ENCODE peak calls at places on chromosomes 4 and X, in six cellular contexts. One of them, this sample, is unnamed.

GRCh38 chr4:176053785-176054184 is 11.9 kb upstream of the WDR17 start:
- DNase-seq in WERI-Rb-1: no peak
- DNase-seq in EL: no peak
- DNase-seq in mammary epithelial cell: no peak
- DNase-seq in sigmoid colon: no peak
- DNase-seq in left kidney: no peak
- DNase-seq in this sample: no peak

GRCh38 chrX:135383249-135383648 is 38.5 kb upstream of the SMIM10L2A start:
- DNase-seq in left kidney: no peak
- DNase-seq in mammary epithelial cell: no peak
- DNase-seq in EL: no peak
- DNase-seq in sigmoid colon: no peak
- DNase-seq in WERI-Rb-1: no peak
- DNase-seq in this sample: no peak

GRCh38 chr4:110196871-110197420 is 1.5 kb downstream of the ELOVL6 start:
- DNase-seq in sigmoid colon: peak; percentile 73
- DNase-seq in left kidney: no peak
- DNase-seq in EL: no peak
- DNase-seq in mammary epithelial cell: peak; percentile 48
- DNase-seq in WERI-Rb-1: peak; percentile 72
- DNase-seq in this sample: peak; percentile 57

GRCh38 chrX:37846934-37847732 is at the start of gene DYNLT3:
- DNase-seq in sigmoid colon: peak; percentile 90
- DNase-seq in left kidney: peak; percentile 93
- DNase-seq in WERI-Rb-1: peak; percentile 85
- DNase-seq in mammary epithelial cell: peak; percentile 77
- DNase-seq in EL: peak; percentile 70
- DNase-seq in this sample: peak; percentile 79

GRCh38 chrX:129979207-129979920 is 3.1 kb upstream of the BCORL1 start:
- DNase-seq in EL: no peak
- DNase-seq in mammary epithelial cell: no peak
- DNase-seq in left kidney: peak; percentile 44
- DNase-seq in sigmoid colon: peak; percentile 66
- DNase-seq in WERI-Rb-1: peak; percentile 17
- DNase-seq in this sample: no peak

GRCh38 chr4:181646864-181647263 is 596.3 kb upstream of the TENM3 start:
- DNase-seq in EL: peak; percentile 73
- DNase-seq in left kidney: no peak
- DNase-seq in mammary epithelial cell: peak; percentile 13
- DNase-seq in WERI-Rb-1: no peak
- DNase-seq in sigmoid colon: no peak
- DNase-seq in this sample: no peak

GRCh38 chrX:150094996-150095395 is 156.7 kb upstream of the EOLA2 start:
- DNase-seq in EL: no peak
- DNase-seq in sigmoid colon: no peak
- DNase-seq in left kidney: no peak
- DNase-seq in mammary epithelial cell: no peak
- DNase-seq in WERI-Rb-1: no peak
- DNase-seq in this sample: no peak

GRCh38 chr4:112523008-112523440 is 7.0 kb upstream of the NEUROG2 start:
- DNase-seq in sigmoid colon: no peak
- DNase-seq in left kidney: peak; percentile 61
- DNase-seq in WERI-Rb-1: peak; percentile 58
- DNase-seq in EL: peak; percentile 60
- DNase-seq in mammary epithelial cell: peak; percentile 29
- DNase-seq in this sample: no peak

GRCh38 chr4:138576684-138577083 is 334.5 kb upstream of the SLC7A11 start:
- DNase-seq in sigmoid colon: no peak
- DNase-seq in WERI-Rb-1: no peak
- DNase-seq in EL: peak; percentile 56
- DNase-seq in mammary epithelial cell: peak; percentile 27
- DNase-seq in left kidney: peak; percentile 8
- DNase-seq in this sample: no peak

GRCh38 chrX:154012336-154012991 is 7.2 kb downstream of the IRAK1 start:
- DNase-seq in WERI-Rb-1: no peak
- DNase-seq in EL: no peak
- DNase-seq in mammary epithelial cell: peak; percentile 74
- DNase-seq in left kidney: no peak
- DNase-seq in sigmoid colon: no peak
- DNase-seq in this sample: no peak

GRCh38 chrX:12329476-12329875 is 191.2 kb downstream of the FRMPD4 start:
- DNase-seq in left kidney: no peak
- DNase-seq in mammary epithelial cell: peak; percentile 14
- DNase-seq in EL: peak; percentile 18
- DNase-seq in WERI-Rb-1: no peak
- DNase-seq in sigmoid colon: no peak
- DNase-seq in this sample: no peak

GRCh38 chr4:113637363-113637762 is 124.2 kb downstream of the CAMK2D start:
- DNase-seq in WERI-Rb-1: no peak
- DNase-seq in EL: peak; percentile 29
- DNase-seq in left kidney: no peak
- DNase-seq in mammary epithelial cell: peak; percentile 17
- DNase-seq in sigmoid colon: no peak
- DNase-seq in this sample: no peak

GRCh38 chrX:116232833-116233232 is 62.3 kb downstream of the AGTR2 start:
- DNase-seq in sigmoid colon: no peak
- DNase-seq in EL: peak; percentile 59
- DNase-seq in mammary epithelial cell: peak; percentile 86
- DNase-seq in left kidney: no peak
- DNase-seq in WERI-Rb-1: no peak
- DNase-seq in this sample: no peak

GRCh38 chr4:25861422-25861926 is 1.3 kb downstream of the SEL1L3 start:
- DNase-seq in EL: no peak
- DNase-seq in WERI-Rb-1: no peak
- DNase-seq in sigmoid colon: no peak
- DNase-seq in mammary epithelial cell: no peak
- DNase-seq in left kidney: no peak
- DNase-seq in this sample: no peak

GRCh38 chr4:109005523-109005922 is 242.7 kb upstream of the ETNPPL start:
- DNase-seq in mammary epithelial cell: peak; percentile 41
- DNase-seq in WERI-Rb-1: no peak
- DNase-seq in sigmoid colon: no peak
- DNase-seq in EL: peak; percentile 42
- DNase-seq in left kidney: no peak
- DNase-seq in this sample: no peak

GRCh38 chrX:69186651-69187050 is 21.4 kb upstream of the PJA1 start:
- DNase-seq in WERI-Rb-1: no peak
- DNase-seq in sigmoid colon: no peak
- DNase-seq in mammary epithelial cell: no peak
- DNase-seq in EL: no peak
- DNase-seq in left kidney: no peak
- DNase-seq in this sample: no peak

GRCh38 chrX:140766024-140766611 is 56.6 kb downstream of the LINC00632 start:
- DNase-seq in mammary epithelial cell: peak; percentile 13
- DNase-seq in left kidney: peak; percentile 79
- DNase-seq in sigmoid colon: peak; percentile 61
- DNase-seq in EL: peak; percentile 56
- DNase-seq in WERI-Rb-1: peak; percentile 19
- DNase-seq in this sample: peak; percentile 7

GRCh38 chr4:44017422-44017739 is 431.2 kb downstream of the KCTD8 start:
- DNase-seq in sigmoid colon: no peak
- DNase-seq in WERI-Rb-1: no peak
- DNase-seq in left kidney: no peak
- DNase-seq in mammary epithelial cell: no peak
- DNase-seq in EL: no peak
- DNase-seq in this sample: no peak

GRCh38 chr4:158302076-158302866 is 92.0 kb downstream of the TMEM144 start:
- DNase-seq in EL: peak; percentile 58
- DNase-seq in sigmoid colon: no peak
- DNase-seq in WERI-Rb-1: no peak
- DNase-seq in left kidney: no peak
- DNase-seq in mammary epithelial cell: peak; percentile 76
- DNase-seq in this sample: no peak

GRCh38 chr4:3331511-3332394 is 38.9 kb downstream of the RGS12 start:
- DNase-seq in EL: no peak
- DNase-seq in left kidney: no peak
- DNase-seq in WERI-Rb-1: no peak
- DNase-seq in mammary epithelial cell: no peak
- DNase-seq in sigmoid colon: no peak
- DNase-seq in this sample: no peak

GRCh38 chr4:187191676-187192075 is 468.0 kb upstream of the FAT1 start:
- DNase-seq in sigmoid colon: no peak
- DNase-seq in left kidney: no peak
- DNase-seq in WERI-Rb-1: no peak
- DNase-seq in EL: no peak
- DNase-seq in mammary epithelial cell: no peak
- DNase-seq in this sample: no peak

GRCh38 chr4:57548856-57549255 is 438.7 kb upstream of the IGFBP7 start:
- DNase-seq in mammary epithelial cell: no peak
- DNase-seq in sigmoid colon: no peak
- DNase-seq in left kidney: no peak
- DNase-seq in EL: no peak
- DNase-seq in WERI-Rb-1: no peak
- DNase-seq in this sample: no peak

GRCh38 chr4:150135134-150135773 is 57.0 kb downstream of the DCLK2 start:
- DNase-seq in WERI-Rb-1: no peak
- DNase-seq in left kidney: no peak
- DNase-seq in sigmoid colon: no peak
- DNase-seq in EL: peak; percentile 50
- DNase-seq in mammary epithelial cell: no peak
- DNase-seq in this sample: no peak

GRCh38 chr4:80475236-80475635 is 139.7 kb downstream of the CFAP299 start:
- DNase-seq in mammary epithelial cell: no peak
- DNase-seq in WERI-Rb-1: no peak
- DNase-seq in left kidney: no peak
- DNase-seq in EL: no peak
- DNase-seq in sigmoid colon: no peak
- DNase-seq in this sample: no peak

GRCh38 chrX:148204195-148204594 is 223.1 kb downstream of the FMR1NB start:
- DNase-seq in WERI-Rb-1: no peak
- DNase-seq in EL: no peak
- DNase-seq in mammary epithelial cell: no peak
- DNase-seq in left kidney: no peak
- DNase-seq in sigmoid colon: no peak
- DNase-seq in this sample: no peak

GRCh38 chrX:102345916-102346315 is 93.9 kb downstream of the NXF2B start:
- DNase-seq in left kidney: peak; percentile 60
- DNase-seq in mammary epithelial cell: peak; percentile 18
- DNase-seq in WERI-Rb-1: peak; percentile 57
- DNase-seq in EL: peak; percentile 42
- DNase-seq in sigmoid colon: peak; percentile 75
- DNase-seq in this sample: peak; percentile 53

GRCh38 chr4:47373174-47373573 is 90.3 kb downstream of the COMMD8 start:
- DNase-seq in sigmoid colon: no peak
- DNase-seq in WERI-Rb-1: no peak
- DNase-seq in left kidney: no peak
- DNase-seq in mammary epithelial cell: no peak
- DNase-seq in EL: no peak
- DNase-seq in this sample: no peak

GRCh38 chrX:134868766-134869495 is 121.9 kb upstream of the SMIM10 start:
- DNase-seq in EL: peak; percentile 69
- DNase-seq in sigmoid colon: no peak
- DNase-seq in mammary epithelial cell: peak; percentile 41
- DNase-seq in left kidney: no peak
- DNase-seq in WERI-Rb-1: no peak
- DNase-seq in this sample: no peak

GRCh38 chr4:42339935-42340406 is 57.3 kb upstream of the SHISA3 start:
- DNase-seq in mammary epithelial cell: peak; percentile 1
- DNase-seq in EL: peak; percentile 1
- DNase-seq in sigmoid colon: no peak
- DNase-seq in WERI-Rb-1: no peak
- DNase-seq in left kidney: peak; percentile 53
- DNase-seq in this sample: no peak

GRCh38 chr4:20101831-20102230 is 149.9 kb upstream of the SLIT2 start:
- DNase-seq in mammary epithelial cell: no peak
- DNase-seq in sigmoid colon: no peak
- DNase-seq in EL: no peak
- DNase-seq in WERI-Rb-1: no peak
- DNase-seq in left kidney: no peak
- DNase-seq in this sample: no peak

GRCh38 chr4:56612282-56612681 is 68.8 kb downstream of the HOPX start:
- DNase-seq in left kidney: peak; percentile 72
- DNase-seq in mammary epithelial cell: no peak
- DNase-seq in sigmoid colon: no peak
- DNase-seq in WERI-Rb-1: no peak
- DNase-seq in EL: no peak
- DNase-seq in this sample: no peak

GRCh38 chrX:22194207-22194606 is 78.5 kb upstream of the CBLL2 start:
- DNase-seq in left kidney: no peak
- DNase-seq in EL: no peak
- DNase-seq in sigmoid colon: no peak
- DNase-seq in mammary epithelial cell: no peak
- DNase-seq in WERI-Rb-1: no peak
- DNase-seq in this sample: no peak

GRCh38 chr4:138845051-138845450 is 170.5 kb upstream of the NOCT start:
- DNase-seq in mammary epithelial cell: no peak
- DNase-seq in EL: no peak
- DNase-seq in WERI-Rb-1: peak; percentile 95
- DNase-seq in sigmoid colon: no peak
- DNase-seq in left kidney: peak; percentile 63
- DNase-seq in this sample: no peak

GRCh38 chr4:151540728-151541437 is 131.9 kb downstream of the FHIP1A start:
- DNase-seq in WERI-Rb-1: no peak
- DNase-seq in EL: peak; percentile 95
- DNase-seq in mammary epithelial cell: peak; percentile 99
- DNase-seq in left kidney: peak; percentile 6
- DNase-seq in sigmoid colon: no peak
- DNase-seq in this sample: no peak